ENCODE peak calls at places on chromosomes 16 and 17, in five cellular contexts. O is EH; A is lung microvascular endothelial cell; C is activated CD4-positive, alpha-beta T cell treated with anti-CD3 and anti-CD28 coated beads for 48 hours; B is DMS79. N is an unnamed sample.

GRCh38 chr16:27198451-27199234 is 4.7 kb upstream of the KDM8 start:
- DNase-seq in O (no peak), C (no peak), A (no peak), B (no peak), N (no peak)

GRCh38 chr16:28130099-28131088 is 66.9 kb upstream of the GSG1L start:
- DNase-seq in B (no peak), A (peak; percentile 95), O (peak; percentile 57), C (no peak), N (no peak)

GRCh38 chr17:57915980-57916757 is 39.0 kb downstream of the CUEDC1 start:
- DNase-seq in O (no peak), B (peak; percentile 26), A (peak; percentile 46), C (no peak), N (no peak)

GRCh38 chr17:63399316-63399715 is 46.8 kb downstream of the CYB561 start:
- DNase-seq in C (no peak), B (no peak), A (no peak), O (peak; percentile 69), N (no peak)

GRCh38 chr16:12724216-12724615 is 79.5 kb downstream of the CPPED1 start:
- DNase-seq in A (no peak), B (no peak), C (no peak), O (no peak), N (no peak)

GRCh38 chr17:78958556-78959191 is 21.0 kb downstream of the LGALS3BP start:
- DNase-seq in O (peak; percentile 21), A (no peak), C (no peak), B (no peak), N (no peak)

GRCh38 chr17:49031965-49032928 is 35.1 kb downstream of the IGF2BP1 start:
- DNase-seq in A (peak; percentile 90), O (peak; percentile 85), B (peak; percentile 75), C (peak; percentile 63), N (peak; percentile 29)

GRCh38 chr17:58046230-58047094 is 36.8 kb upstream of the DYNLL2 start:
- DNase-seq in C (no peak), O (no peak), A (no peak), B (no peak), N (peak; percentile 68)

GRCh38 chr17:31517524-31517923 is 126.0 kb downstream of the RAB11FIP4 start:
- DNase-seq in A (peak; percentile 17), O (peak; percentile 18), B (no peak), C (peak; percentile 21), N (no peak)

GRCh38 chr17:81391964-81392908 is 3.0 kb upstream of the BAHCC1 start:
- DNase-seq in C (no peak), O (peak; percentile 68), B (no peak), A (peak; percentile 52), N (no peak)

GRCh38 chr16:50712568-50712914 is 19.1 kb downstream of the NOD2 start:
- DNase-seq in C (no peak), B (no peak), O (peak; percentile 21), A (no peak), N (no peak)

GRCh38 chr16:75122609-75123008 is 6.0 kb upstream of the LDHD start:
- DNase-seq in C (no peak), B (no peak), A (no peak), O (no peak), N (no peak)

GRCh38 chr16:50539053-50539615 is 9.1 kb upstream of the NKD1 start:
- DNase-seq in B (no peak), O (no peak), C (no peak), A (no peak), N (no peak)

GRCh38 chr17:34251186-34251585 is 3.9 kb upstream of the CCL2 start:
- DNase-seq in B (no peak), O (no peak), A (no peak), C (no peak), N (no peak)

GRCh38 chr17:7023576-7024401 is 939 bp downstream of the BCL6B start:
- DNase-seq in C (peak; percentile 97), A (peak; percentile 100), B (no peak), O (peak; percentile 77), N (peak; percentile 22)

N was measured in caudate nucleus.